ENCODE peak calls at places on chromosomes 6 and 20, in seven cellular contexts. Q is right lobe of liver, H is IMR-90, M is fibroblast of lung, O is kidney epithelial cell, K is ovary, G is MG63. X is an unnamed sample. For H3K27me3, the result is how much of the 10 kb centered on the place peaks cover.

GRCh38 chr20:32623667-32624157 is 38.6 kb upstream of the NOL4L start:
- DNase-seq in Q (no peak), H (no peak), M (no peak), O (no peak), K (no peak), G (no peak), X (no peak)

GRCh38 chr6:123888779-123889513 is 85.3 kb downstream of the NKAIN2 start:
- DNase-seq in Q (no peak), H (no peak), M (no peak), O (no peak), K (no peak), G (no peak), X (no peak)

GRCh38 chr6:7051780-7052440 is 55.9 kb upstream of the RREB1 start:
- DNase-seq in Q (peak), H (no peak), M (peak), O (no peak), K (peak), G (peak), X (no peak)

GRCh38 chr6:44060622-44061374 is 66.5 kb downstream of the MRPL14 start:
- DNase-seq in Q (no peak), H (no peak), M (no peak), O (no peak), K (no peak), G (no peak), X (no peak)

GRCh38 chr20:33305591-33306057 is 22.6 kb downstream of the BPIFB1 start:
- DNase-seq in Q (no peak), H (no peak), M (no peak), O (no peak), K (no peak), G (peak), X (no peak)

GRCh38 chr6:1552296-1552761 is 57.4 kb upstream of the FOXC1 start:
- DNase-seq in Q (no peak), H (peak), M (peak), O (no peak), K (no peak), G (no peak), X (no peak)

GRCh38 chr6:140062042-140063041 is 687.9 kb upstream of the CITED2 start:
- DNase-seq in Q (no peak), H (peak), M (peak), O (peak), K (peak), G (peak), X (peak)

GRCh38 chr6:42030585-42031506 is 19.5 kb upstream of the TAF8 start:
- DNase-seq in Q (no peak), H (no peak), M (peak), O (no peak), K (peak), G (no peak), X (no peak)

GRCh38 chr6:11732036-11732545 is 46.5 kb downstream of the ADTRP start:
- DNase-seq in Q (peak), H (peak), M (peak), O (no peak), K (no peak), G (peak), X (no peak)

GRCh38 chr6:110566346-110567125 is 90.1 kb upstream of the SLC22A16 start:
- DNase-seq in Q (peak), H (peak), M (no peak), O (no peak), K (no peak), G (no peak), X (no peak)

GRCh38 chr6:145626857-145627256 is 108.5 kb downstream of the EPM2A start:
- DNase-seq in Q (no peak), H (peak), M (peak), O (no peak), K (no peak), G (no peak), X (peak)

GRCh38 chr6:19587238-19587942 is 249.8 kb upstream of the ID4 start:
- DNase-seq in Q (no peak), H (no peak), M (no peak), O (no peak), K (no peak), G (no peak), X (no peak)

GRCh38 chr6:27288136-27289044 is 23.7 kb downstream of the POM121L2 start:
- DNase-seq in Q (no peak), H (no peak), M (no peak), O (no peak), K (no peak), G (peak), X (no peak)
- H3K4me3 ChIP-seq in Q (no peak), H (peak), M (peak), O (peak), K (no peak), G (peak), X (no peak)

DNA sequence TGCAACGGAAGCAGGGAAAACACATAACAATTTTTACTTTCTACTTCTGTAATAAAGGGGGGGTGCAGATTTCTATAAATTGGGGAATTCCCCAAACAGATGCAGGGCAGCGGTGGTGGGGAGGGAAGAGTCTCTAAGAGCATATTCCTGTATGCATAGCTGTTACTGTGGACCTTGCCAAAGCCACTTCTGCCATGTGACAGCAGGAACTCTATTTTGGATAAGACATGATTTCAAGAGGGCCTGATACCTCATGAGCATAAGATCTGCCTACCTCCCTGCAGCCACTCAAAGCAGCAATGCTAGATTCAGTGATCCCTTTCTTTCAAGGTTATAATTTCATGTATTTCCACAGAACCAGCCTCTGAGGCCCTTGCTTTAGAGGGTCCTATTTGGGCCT is 86.2 kb upstream of the CNKSR3 start:
- DNase-seq in Q (no peak), H (no peak), M (no peak), O (no peak), K (no peak), G (no peak), X (no peak)
- H3K27me3 ChIP-seq in Q (under half), H (under half), M (under half), O (under half), K (under half), G (under half), X (under half)

DNA sequence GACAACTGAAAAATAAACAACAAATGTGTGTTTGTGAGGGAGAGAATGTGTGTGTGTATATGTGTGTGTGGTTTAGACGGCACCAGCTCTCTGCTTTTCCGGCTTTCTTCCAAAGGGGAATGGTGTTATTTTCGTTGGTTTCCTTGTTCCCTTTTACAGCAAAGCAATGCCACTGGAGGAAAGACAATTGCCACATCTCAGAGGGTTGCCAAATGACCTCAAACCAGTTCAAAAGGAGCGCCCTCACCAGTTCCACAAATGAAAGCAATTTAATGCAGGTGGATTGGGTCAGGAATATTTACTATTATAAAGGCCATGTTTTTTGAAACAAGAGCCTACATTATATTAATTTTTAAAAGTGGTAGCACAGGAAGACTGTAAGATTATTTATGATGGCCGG is 587.1 kb downstream of the PRKN start:
- DNase-seq in Q (no peak), H (no peak), M (no peak), O (no peak), K (no peak), G (no peak), X (no peak)
- H3K4me3 ChIP-seq in Q (no peak), H (no peak), M (no peak), O (no peak), K (no peak), G (no peak), X (no peak)

GRCh38 chr20:44807684-44808056 is 2.7 kb downstream of the RIMS4 start:
- DNase-seq in Q (no peak), H (no peak), M (no peak), O (no peak), K (no peak), G (no peak), X (no peak)

GRCh38 chr20:44809380-44810060 is 826 bp downstream of the RIMS4 start:
- DNase-seq in Q (no peak), H (no peak), M (no peak), O (no peak), K (no peak), G (no peak), X (no peak)

GRCh38 chr20:44810061-44810390 is 320 bp downstream of the RIMS4 start:
- DNase-seq in Q (no peak), H (no peak), M (no peak), O (no peak), K (no peak), G (peak), X (no peak)

GRCh38 chr20:44811150-44811685 is 872 bp upstream of the RIMS4 start:
- DNase-seq in Q (no peak), H (no peak), M (no peak), O (no peak), K (no peak), G (no peak), X (no peak)

DNA sequence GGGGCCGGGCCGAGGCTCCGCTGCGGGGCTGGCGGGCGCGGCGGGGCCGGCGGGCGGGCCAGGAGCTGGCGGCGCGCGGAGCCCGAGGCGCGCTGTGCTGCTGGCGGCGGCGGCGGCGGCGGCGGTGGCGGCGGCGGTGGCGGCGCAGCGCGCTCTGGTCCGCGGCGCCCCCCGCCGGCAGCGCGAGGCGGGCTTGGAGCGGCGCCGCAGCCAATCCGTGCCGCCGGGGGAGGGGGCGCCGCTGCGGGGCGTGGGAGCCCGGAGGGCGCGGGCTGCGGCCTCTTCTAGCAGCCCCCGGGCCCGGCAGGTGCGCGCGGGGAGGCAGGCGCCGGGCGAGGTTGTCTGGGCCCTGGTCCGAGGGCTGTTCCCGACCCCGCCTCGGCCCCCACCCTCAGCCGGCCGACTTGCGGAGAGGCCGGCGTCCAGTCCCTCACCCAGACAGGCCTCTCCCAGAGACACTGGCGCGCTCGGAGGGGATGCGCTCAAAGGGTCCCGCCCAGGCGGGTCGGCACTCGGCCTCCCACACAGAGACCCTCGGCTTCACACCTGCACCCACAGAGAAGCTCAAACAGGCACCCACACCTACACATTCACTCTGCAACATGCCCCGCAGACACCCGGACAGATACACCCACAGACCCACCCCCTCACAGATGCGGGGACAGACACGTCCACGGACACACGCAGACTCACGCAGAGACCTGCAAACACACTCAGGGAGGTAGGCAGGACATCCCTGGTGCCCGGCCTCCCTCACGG is at the start of gene RIMS4:
- DNase-seq in Q (no peak), H (no peak), M (no peak), O (no peak), K (no peak), G (no peak), X (no peak)
- H3K27me3 ChIP-seq in Q (under half), H (half or more), M (under half), O (half or more), K (under half), G (under half), X (under half)

DNA sequence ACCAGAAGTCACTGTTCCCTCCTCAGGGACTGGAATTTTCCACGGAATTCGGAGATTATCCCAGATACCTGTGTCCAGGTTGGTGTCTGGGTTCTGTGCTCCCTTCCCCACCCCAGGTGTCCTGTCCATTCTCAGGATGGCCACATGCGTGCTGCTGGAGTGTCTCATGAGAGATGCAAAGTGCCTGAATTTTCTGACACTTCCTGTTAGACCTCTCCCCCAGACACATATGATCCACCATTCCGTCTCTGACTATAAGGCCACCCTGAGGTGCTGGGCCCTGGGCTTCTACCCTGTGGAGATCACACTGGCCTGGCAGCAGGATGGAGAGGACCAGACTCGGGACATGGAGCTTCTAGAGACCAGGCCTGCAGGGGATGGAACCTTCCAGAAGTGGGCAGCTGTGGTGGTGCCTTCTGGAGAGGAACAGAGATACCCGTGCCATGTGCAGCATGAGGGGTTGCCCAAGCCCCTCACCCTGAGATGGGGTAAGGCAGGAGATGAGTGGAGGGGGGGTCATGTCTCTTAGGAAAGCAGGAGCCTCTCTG is 14.4 kb upstream of the HLA-A start:
- DNase-seq in Q (no peak), H (no peak), M (no peak), O (no peak), K (no peak), G (no peak), X (no peak)
- H3K4me3 ChIP-seq in Q (no peak), H (no peak), M (no peak), O (no peak), K (no peak), G (no peak), X (no peak)

DNA sequence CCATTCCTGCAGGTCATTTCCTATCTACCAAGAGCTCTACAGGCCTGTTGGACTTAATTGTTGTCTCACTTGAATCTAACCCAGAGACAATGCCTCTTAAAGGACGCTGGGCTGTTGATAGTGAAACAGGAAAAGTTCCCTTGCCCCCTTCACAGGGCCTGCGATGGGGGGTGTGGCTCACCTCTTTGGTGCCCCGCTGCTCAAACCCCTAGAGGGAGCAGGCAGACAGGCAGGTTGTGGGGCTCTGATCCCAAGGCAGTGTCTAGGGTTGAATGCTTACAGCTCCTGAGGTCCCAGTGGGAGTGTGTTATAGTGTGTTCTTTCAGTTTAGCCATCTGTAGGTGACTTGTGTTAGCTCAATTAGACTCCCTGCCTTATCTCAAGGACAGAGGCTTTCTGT is 68.0 kb downstream of the OTOR start:
- DNase-seq in Q (no peak), H (no peak), M (no peak), O (no peak), K (no peak), G (no peak), X (no peak)
- H3K27me3 ChIP-seq in Q (under half), H (under half), M (under half), O (under half), K (under half), G (under half), X (under half)

X was measured in BJ.